ENCODE peak calls at places on chromosomes 13 and 19, in five cellular contexts. E is HEK293T, Y is left colon, B is NCI-H460, G is NCI-H526. I is an unnamed sample.

GRCh38 chr13:70856706-70857105 is 748.5 kb upstream of the KLHL1 start:
- DNase-seq in G (peak; percentile 20), E (no peak), B (no peak), Y (no peak), I (no peak)

GRCh38 chr13:35549481-35549880 is 73.0 kb upstream of the MAB21L1 start:
- DNase-seq in E (no peak), B (no peak), G (no peak), Y (no peak), I (no peak)

GRCh38 chr19:11168568-11168967 is 13.0 kb upstream of the SPC24 start:
- DNase-seq in E (no peak), G (no peak), B (no peak), Y (no peak), I (no peak)

GRCh38 chr19:23526302-23526701 is 131.0 kb upstream of the ZNF91 start:
- DNase-seq in G (no peak), B (no peak), E (no peak), Y (no peak), I (no peak)

GRCh38 chr13:44790289-44790688 is 199.0 kb downstream of the NUFIP1 start:
- DNase-seq in G (no peak), Y (peak; percentile 14), B (no peak), E (no peak), I (no peak)

GRCh38 chr13:97982286-97982685 is 28.8 kb downstream of the IPO5 start:
- DNase-seq in G (no peak), Y (no peak), E (no peak), B (no peak), I (no peak)

GRCh38 chr19:3006075-3006767 is 22.9 kb downstream of the TLE2 start:
- DNase-seq in B (no peak), G (peak; percentile 18), E (peak; percentile 60), Y (peak; percentile 43), I (no peak)

GRCh38 chr19:13861714-13862531 is 15.0 kb upstream of the NANOS3 start:
- DNase-seq in B (peak; percentile 77), E (peak; percentile 91), Y (peak; percentile 92), G (peak; percentile 65), I (peak; percentile 95)

GRCh38 chr19:12666305-12667048 is at the start of the genes MAN2B1 and WDR83:
- DNase-seq in B (peak; percentile 43), E (peak; percentile 88), G (peak; percentile 75), Y (peak; percentile 84), I (peak; percentile 77)

GRCh38 chr13:89650226-89650625 is 1697.3 kb upstream of the MIR17HG start:
- DNase-seq in Y (no peak), B (no peak), E (no peak), G (no peak), I (no peak)

GRCh38 chr19:53285087-53285486 is 17.6 kb upstream of the VN1R4 start:
- DNase-seq in B (no peak), E (no peak), Y (no peak), G (no peak), I (no peak)

GRCh38 chr19:1154731-1155351 is 19.2 kb downstream of the SBNO2 start:
- DNase-seq in E (no peak), B (peak; percentile 67), G (no peak), Y (peak; percentile 78), I (peak; percentile 88)

GRCh38 chr13:51246411-51247298 is 24.5 kb downstream of the FAM124A start:
- DNase-seq in Y (no peak), E (no peak), B (no peak), G (peak; percentile 75), I (peak; percentile 96)

GRCh38 chr19:58182577-58182988 is 278 bp upstream of the ZNF274 start:
- DNase-seq in B (no peak), G (no peak), E (peak; percentile 91), Y (no peak), I (no peak)

GRCh38 chr19:17542793-17543582 is 12.5 kb upstream of the COLGALT1 start:
- DNase-seq in G (no peak), B (no peak), E (no peak), Y (no peak), I (no peak)

GRCh38 chr19:33241530-33242101 is 16.0 kb upstream of the SLC7A10 start:
- DNase-seq in Y (peak; percentile 57), B (no peak), G (peak; percentile 38), E (peak; percentile 39), I (peak; percentile 36)

GRCh38 chr13:53237696-53238095 is 209.1 kb downstream of the OLFM4 start:
- DNase-seq in Y (no peak), E (no peak), G (no peak), B (no peak), I (no peak)

GRCh38 chr13:114140909-114141255 is 8.5 kb upstream of the RASA3 start:
- DNase-seq in B (no peak), Y (no peak), E (no peak), G (peak; percentile 57), I (no peak)

GRCh38 chr19:44792286-44792685 is 14.6 kb downstream of the CBLC start:
- DNase-seq in E (no peak), B (no peak), Y (no peak), G (no peak), I (no peak)

GRCh38 chr13:22486490-22486889 is 694.3 kb upstream of the SGCG start:
- DNase-seq in E (no peak), Y (no peak), G (no peak), B (no peak), I (no peak)

GRCh38 chr13:77928909-77929308 is 10.3 kb upstream of the EDNRB start:
- DNase-seq in E (no peak), B (peak; percentile 13), G (no peak), Y (no peak), I (no peak)

GRCh38 chr19:38452430-38453366 is 19.2 kb downstream of the RYR1 start:
- DNase-seq in G (peak; percentile 59), E (peak; percentile 96), Y (peak; percentile 22), B (peak; percentile 3), I (no peak)

GRCh38 chr19:2167896-2168618 is 4.3 kb downstream of the DOT1L start:
- DNase-seq in E (no peak), Y (peak; percentile 61), G (no peak), B (no peak), I (peak; percentile 52)

I was measured in thyroid gland.